ENCODE peak calls at places on chromosomes 5 and 9, in five cellular contexts. One of them, this sample, is unnamed.

GRCh38 chr5:1542755-1543154 is 19.0 kb upstream of the LPCAT1 start:
- DNase-seq in lower leg skin: peak; percentile 85
- DNase-seq in AG10803: peak; percentile 81
- DNase-seq in CD8-positive, alpha-beta memory T cell: no peak
- DNase-seq in fibroblast of the aortic adventitia: peak; percentile 99
- DNase-seq in this sample: peak; percentile 29

GRCh38 chr9:14547245-14548060 is 145.8 kb downstream of the ZDHHC21 start:
- DNase-seq in AG10803: no peak
- DNase-seq in fibroblast of the aortic adventitia: no peak
- DNase-seq in lower leg skin: no peak
- DNase-seq in CD8-positive, alpha-beta memory T cell: no peak
- DNase-seq in this sample: no peak

GRCh38 chr9:110128664-110129329 is 79.2 kb downstream of the C9orf152 start:
- DNase-seq in fibroblast of the aortic adventitia: no peak
- DNase-seq in CD8-positive, alpha-beta memory T cell: no peak
- DNase-seq in AG10803: no peak
- DNase-seq in lower leg skin: no peak
- DNase-seq in this sample: no peak

GRCh38 chr9:73114058-73114457 is 37.6 kb upstream of the ANXA1 start:
- DNase-seq in CD8-positive, alpha-beta memory T cell: no peak
- DNase-seq in fibroblast of the aortic adventitia: no peak
- DNase-seq in lower leg skin: no peak
- DNase-seq in AG10803: no peak
- DNase-seq in this sample: no peak

GRCh38 chr9:100440071-100440470 is 13.1 kb downstream of the MSANTD3 start:
- DNase-seq in CD8-positive, alpha-beta memory T cell: no peak
- DNase-seq in lower leg skin: no peak
- DNase-seq in AG10803: peak; percentile 70
- DNase-seq in fibroblast of the aortic adventitia: peak; percentile 40
- DNase-seq in this sample: peak; percentile 85

GRCh38 chr9:69471433-69471832 is 146.4 kb downstream of the ENTREP1 start:
- DNase-seq in AG10803: no peak
- DNase-seq in fibroblast of the aortic adventitia: peak; percentile 58
- DNase-seq in CD8-positive, alpha-beta memory T cell: no peak
- DNase-seq in lower leg skin: no peak
- DNase-seq in this sample: no peak

GRCh38 chr5:73412597-73412988 is 36.0 kb downstream of the FOXD1 start:
- DNase-seq in CD8-positive, alpha-beta memory T cell: no peak
- DNase-seq in AG10803: peak; percentile 51
- DNase-seq in lower leg skin: no peak
- DNase-seq in fibroblast of the aortic adventitia: peak; percentile 57
- DNase-seq in this sample: no peak

GRCh38 chr5:39253211-39253610 is 33.8 kb upstream of the FYB1 start:
- DNase-seq in lower leg skin: no peak
- DNase-seq in CD8-positive, alpha-beta memory T cell: no peak
- DNase-seq in fibroblast of the aortic adventitia: peak; percentile 22
- DNase-seq in AG10803: peak; percentile 15
- DNase-seq in this sample: peak; percentile 55

GRCh38 chr9:656918-657583 is 184.4 kb upstream of the DMRT1 start:
- DNase-seq in CD8-positive, alpha-beta memory T cell: no peak
- DNase-seq in AG10803: no peak
- DNase-seq in fibroblast of the aortic adventitia: no peak
- DNase-seq in lower leg skin: no peak
- DNase-seq in this sample: no peak

GRCh38 chr5:14577079-14577725 is 4.4 kb upstream of the OTULINL start:
- DNase-seq in AG10803: no peak
- DNase-seq in CD8-positive, alpha-beta memory T cell: no peak
- DNase-seq in fibroblast of the aortic adventitia: no peak
- DNase-seq in lower leg skin: no peak
- DNase-seq in this sample: no peak

GRCh38 chr5:83342475-83342874 is 129.1 kb upstream of the VCAN start:
- DNase-seq in lower leg skin: no peak
- DNase-seq in AG10803: peak; percentile 15
- DNase-seq in CD8-positive, alpha-beta memory T cell: no peak
- DNase-seq in fibroblast of the aortic adventitia: peak; percentile 50
- DNase-seq in this sample: no peak

GRCh38 chr9:20619492-20619860 is 2.8 kb downstream of the MLLT3 start:
- DNase-seq in lower leg skin: no peak
- DNase-seq in CD8-positive, alpha-beta memory T cell: no peak
- DNase-seq in AG10803: no peak
- DNase-seq in fibroblast of the aortic adventitia: no peak
- DNase-seq in this sample: no peak
- H3K4me3 ChIP-seq in lower leg skin: no peak overlapping the region
- H3K4me3 ChIP-seq in CD8-positive, alpha-beta memory T cell: peak overlapping the region; percentile 4
- H3K4me3 ChIP-seq in AG10803: peak overlapping the region; percentile 90
- H3K4me3 ChIP-seq in fibroblast of the aortic adventitia: no peak overlapping the region
- H3K4me3 ChIP-seq in this sample: peak overlapping the region; percentile 94

DNA sequence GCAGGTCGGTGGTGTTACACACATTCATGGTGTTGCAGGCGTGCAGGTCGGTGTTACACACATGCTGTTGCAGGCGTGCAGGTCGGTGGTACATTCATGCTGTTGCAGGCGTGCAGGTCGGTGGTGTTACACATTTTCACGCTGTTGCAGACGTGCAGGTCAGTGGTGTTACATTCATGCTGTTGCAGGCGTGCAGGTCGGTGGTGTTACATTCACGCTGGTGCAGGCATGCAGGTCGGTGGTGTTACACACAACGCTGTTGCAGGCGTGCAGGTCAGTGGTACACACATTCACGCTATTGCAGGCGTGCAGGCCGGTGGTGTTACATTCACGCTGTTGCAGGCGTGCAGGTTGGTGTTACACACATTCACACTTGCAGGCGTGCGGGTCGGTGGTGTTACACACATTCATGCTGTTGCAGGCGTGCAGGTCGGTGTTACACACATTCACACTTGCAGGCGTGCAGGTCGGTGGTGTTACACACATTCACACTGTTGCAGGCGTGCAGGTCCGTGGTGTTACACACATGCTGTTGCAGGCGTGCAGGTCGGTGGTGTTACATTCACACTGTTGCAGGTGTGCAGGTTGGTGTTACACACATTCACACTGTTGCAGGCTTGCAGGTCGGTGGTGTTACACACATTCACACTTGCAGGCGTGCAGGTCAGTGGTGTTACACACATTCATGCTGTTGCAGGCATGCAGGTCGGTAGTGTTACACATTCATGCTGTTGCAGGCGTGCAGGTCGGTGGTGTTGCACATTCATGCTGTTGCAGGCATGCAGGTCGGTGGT is 11.1 kb downstream of the DPP7 start:
- DNase-seq in lower leg skin: no peak
- DNase-seq in AG10803: no peak
- DNase-seq in fibroblast of the aortic adventitia: no peak
- DNase-seq in CD8-positive, alpha-beta memory T cell: no peak
- DNase-seq in this sample: no peak
- H3K4me3 ChIP-seq in lower leg skin: no peak overlapping the region
- H3K4me3 ChIP-seq in AG10803: no peak overlapping the region
- H3K4me3 ChIP-seq in fibroblast of the aortic adventitia: no peak overlapping the region
- H3K4me3 ChIP-seq in CD8-positive, alpha-beta memory T cell: no peak overlapping the region
- H3K4me3 ChIP-seq in this sample: no peak overlapping the region

DNA sequence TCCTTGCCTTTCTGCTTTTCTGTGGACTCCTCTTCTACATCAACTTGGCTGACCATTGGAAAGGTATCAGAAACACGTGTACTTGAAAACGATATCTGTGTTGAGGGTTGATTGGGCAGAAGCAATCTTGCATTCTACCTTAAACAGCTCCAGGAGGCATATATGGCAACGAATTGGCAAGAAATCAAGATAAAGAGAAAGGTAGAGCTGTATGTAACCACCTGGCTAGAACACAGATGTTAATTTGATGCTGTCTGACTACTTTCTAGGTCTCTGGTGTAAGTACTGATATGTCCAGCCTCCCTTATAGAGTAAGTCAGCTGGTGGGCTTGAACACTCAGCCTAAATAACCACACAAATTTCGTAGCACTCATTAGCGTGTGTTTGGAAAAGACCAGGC is 1.3 kb downstream of the MAN1B1 start:
- DNase-seq in CD8-positive, alpha-beta memory T cell: no peak
- DNase-seq in lower leg skin: no peak
- DNase-seq in fibroblast of the aortic adventitia: no peak
- DNase-seq in AG10803: no peak
- DNase-seq in this sample: no peak
- H3K4me3 ChIP-seq in CD8-positive, alpha-beta memory T cell: peak overlapping the region; percentile 88
- H3K4me3 ChIP-seq in lower leg skin: no peak overlapping the region
- H3K4me3 ChIP-seq in fibroblast of the aortic adventitia: peak overlapping the region; percentile 76
- H3K4me3 ChIP-seq in AG10803: peak overlapping the region; percentile 78
- H3K4me3 ChIP-seq in this sample: no peak overlapping the region

DNA sequence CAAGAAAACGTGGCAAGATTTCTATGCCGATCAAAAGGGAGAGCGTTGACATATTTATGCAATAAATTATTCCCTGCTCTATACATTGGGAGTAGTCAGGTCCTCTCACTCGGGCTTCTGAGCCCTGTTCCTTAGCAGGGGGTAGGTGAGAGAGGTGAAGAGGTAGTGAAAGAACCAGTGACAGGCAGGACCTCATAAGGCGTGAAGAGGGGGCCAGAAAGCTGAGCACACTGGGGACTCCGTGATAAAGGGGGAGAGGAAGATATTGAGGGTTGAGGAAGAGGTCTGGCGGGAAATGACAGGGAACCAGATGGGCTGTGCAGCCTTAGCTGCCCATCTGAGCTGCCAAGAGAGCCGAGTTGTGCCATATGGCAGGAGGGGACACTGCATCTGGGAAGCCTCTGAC is 722 bp upstream of the CDC20B start:
- DNase-seq in CD8-positive, alpha-beta memory T cell: no peak
- DNase-seq in AG10803: no peak
- DNase-seq in lower leg skin: no peak
- DNase-seq in fibroblast of the aortic adventitia: no peak
- DNase-seq in this sample: no peak
- H3K4me3 ChIP-seq in CD8-positive, alpha-beta memory T cell: peak overlapping the region; percentile 55
- H3K4me3 ChIP-seq in AG10803: peak overlapping the region; percentile 60
- H3K4me3 ChIP-seq in lower leg skin: peak overlapping the region; percentile 32
- H3K4me3 ChIP-seq in fibroblast of the aortic adventitia: peak overlapping the region; percentile 64
- H3K4me3 ChIP-seq in this sample: peak overlapping the region; percentile 58

GRCh38 chr9:113151696-113152630 is 1.2 kb downstream of the SLC31A2 start:
- DNase-seq in lower leg skin: peak; percentile 81
- DNase-seq in CD8-positive, alpha-beta memory T cell: no peak
- DNase-seq in fibroblast of the aortic adventitia: no peak
- DNase-seq in AG10803: peak; percentile 9
- DNase-seq in this sample: peak; percentile 7

GRCh38 chr9:113148996-113149960 is 1.5 kb upstream of the SLC31A2 start:
- DNase-seq in CD8-positive, alpha-beta memory T cell: no peak
- DNase-seq in lower leg skin: peak; percentile 74
- DNase-seq in fibroblast of the aortic adventitia: no peak
- DNase-seq in AG10803: no peak
- DNase-seq in this sample: no peak

GRCh38 chr9:113148377-113148715 is 2.5 kb upstream of the SLC31A2 start:
- DNase-seq in lower leg skin: peak; percentile 83
- DNase-seq in CD8-positive, alpha-beta memory T cell: no peak
- DNase-seq in AG10803: no peak
- DNase-seq in fibroblast of the aortic adventitia: no peak
- DNase-seq in this sample: no peak

GRCh38 chr9:113152699-113153098 is 1.9 kb downstream of the SLC31A2 start:
- DNase-seq in lower leg skin: peak; percentile 63
- DNase-seq in fibroblast of the aortic adventitia: no peak
- DNase-seq in CD8-positive, alpha-beta memory T cell: no peak
- DNase-seq in AG10803: peak; percentile 47
- DNase-seq in this sample: no peak

GRCh38 chr9:113150670-113151591 is at the start of gene SLC31A2:
- DNase-seq in lower leg skin: peak; percentile 98
- DNase-seq in fibroblast of the aortic adventitia: peak; percentile 67
- DNase-seq in CD8-positive, alpha-beta memory T cell: peak; percentile 78
- DNase-seq in AG10803: peak; percentile 76
- DNase-seq in this sample: peak; percentile 88
- H3K4me3 ChIP-seq in lower leg skin: peak within 1 kb of the TSS; percentile 75
- H3K4me3 ChIP-seq in fibroblast of the aortic adventitia: peak within 1 kb of the TSS; percentile 89
- H3K4me3 ChIP-seq in CD8-positive, alpha-beta memory T cell: peak within 1 kb of the TSS; percentile 70
- H3K4me3 ChIP-seq in AG10803: peak within 1 kb of the TSS; percentile 93
- H3K4me3 ChIP-seq in this sample: peak within 1 kb of the TSS; percentile 97

GRCh38 chr5:10761842-10762165 is 770 bp upstream of the DAP start:
- DNase-seq in AG10803: peak; percentile 17
- DNase-seq in lower leg skin: no peak
- DNase-seq in CD8-positive, alpha-beta memory T cell: no peak
- DNase-seq in fibroblast of the aortic adventitia: peak; percentile 28
- DNase-seq in this sample: no peak
- H3K4me3 ChIP-seq in AG10803: peak overlapping the region; percentile 63
- H3K4me3 ChIP-seq in lower leg skin: no peak overlapping the region
- H3K4me3 ChIP-seq in CD8-positive, alpha-beta memory T cell: peak overlapping the region; percentile 79
- H3K4me3 ChIP-seq in fibroblast of the aortic adventitia: peak overlapping the region; percentile 70
- H3K4me3 ChIP-seq in this sample: peak overlapping the region; percentile 55